ENCODE peak calls at places on chromosomes 5 and 9, in six cellular contexts. N is fibroblast of lung, L is upper lobe of left lung, J is Panc1, S is neural progenitor cell, A is left ventricle myocardium inferior. Q is an unnamed sample. For H3K4me1 and H3K27me3, the result is how much of the 10 kb centered on the place peaks cover.

GRCh38 chr5:142976861-142977260 is 206.7 kb downstream of the ARHGAP26 start:
- DNase-seq in N (no peak), L (no peak), J (no peak), S (no peak), A (no peak), Q (no peak)

GRCh38 chr9:126706698-126707053 is 92.9 kb downstream of the LMX1B start:
- DNase-seq in N (no peak), L (no peak), J (no peak), S (no peak), A (no peak), Q (no peak)

GRCh38 chr9:2053883-2054845 is 39.0 kb downstream of the SMARCA2 start:
- DNase-seq in N (peak), L (no peak), J (no peak), S (no peak), A (no peak), Q (no peak)

GRCh38 chr5:547086-547924 is 23.1 kb upstream of the SLC9A3 start:
- DNase-seq in N (no peak), L (no peak), J (no peak), S (no peak), A (peak), Q (peak)

GRCh38 chr5:177364159-177364962 is 6.6 kb downstream of the RGS14 start:
- DNase-seq in N (no peak), L (no peak), J (no peak), S (no peak), A (no peak), Q (no peak)

GRCh38 chr5:163563112-163563511 is 57.7 kb downstream of the MAT2B start:
- DNase-seq in N (no peak), L (no peak), J (no peak), S (no peak), A (no peak), Q (no peak)

GRCh38 chr9:112703304-112703703 is 14.6 kb downstream of the INIP start:
- DNase-seq in N (no peak), L (no peak), J (no peak), S (no peak), A (no peak), Q (no peak)

GRCh38 chr9:87527211-87527916 is 29.7 kb downstream of the DAPK1 start:
- DNase-seq in N (no peak), L (no peak), J (no peak), S (no peak), A (no peak), Q (no peak)

GRCh38 chr9:110583237-110583636 is 3.7 kb upstream of the SVEP1 start:
- DNase-seq in N (peak), L (no peak), J (no peak), S (no peak), A (no peak), Q (no peak)

GRCh38 chr9:116075191-116075590 is 78.4 kb upstream of the PAPPA start:
- DNase-seq in N (peak), L (no peak), J (no peak), S (no peak), A (no peak), Q (no peak)

GRCh38 chr5:133779828-133780475 is 167.6 kb upstream of the FSTL4 start:
- DNase-seq in N (no peak), L (no peak), J (no peak), S (no peak), A (no peak), Q (no peak)

GRCh38 chr9:86163503-86163902 is 64.1 kb upstream of the GOLM1 start:
- DNase-seq in N (no peak), L (no peak), J (no peak), S (no peak), A (no peak), Q (no peak)

GRCh38 chr5:134004626-134005414 is at the start of gene VDAC1:
- DNase-seq in N (peak), L (peak), J (no peak), S (peak), A (peak), Q (peak)

GRCh38 chr5:67089200-67089725 is 107.3 kb downstream of the CD180 start:
- DNase-seq in N (peak), L (no peak), J (no peak), S (peak), A (no peak), Q (peak)

GRCh38 chr5:73393606-73394489 is 54.7 kb downstream of the FOXD1 start:
- DNase-seq in N (no peak), L (no peak), J (no peak), S (no peak), A (no peak), Q (no peak)

GRCh38 chr5:110401881-110402280 is 324.6 kb downstream of the TMEM232 start:
- DNase-seq in N (peak), L (no peak), J (no peak), S (no peak), A (no peak), Q (no peak)

GRCh38 chr9:121568541-121569265 is 69.1 kb upstream of the GGTA1 start:
- DNase-seq in N (no peak), L (no peak), J (no peak), S (no peak), A (peak), Q (no peak)

GRCh38 chr5:87361536-87362213 is 51.1 kb downstream of the CCNH start:
- DNase-seq in N (peak), L (no peak), J (no peak), S (no peak), A (no peak), Q (no peak)

GRCh38 chr5:93191426-93191825 is 389.6 kb downstream of the NR2F1-AS1 start:
- DNase-seq in N (peak), L (no peak), J (no peak), S (no peak), A (no peak), Q (no peak)

GRCh38 chr9:99433555-99433954 is 211.5 kb downstream of the SEC61B start:
- DNase-seq in N (peak), L (no peak), J (peak), S (no peak), A (no peak), Q (peak)

GRCh38 chr5:140329739-140330481 is 16.5 kb downstream of the HBEGF start:
- DNase-seq in N (no peak), L (no peak), J (no peak), S (peak), A (no peak), Q (no peak)

GRCh38 chr5:138469540-138470321 is 4.5 kb downstream of the EGR1 start:
- DNase-seq in N (peak), L (no peak), J (no peak), S (peak), A (no peak), Q (peak)

GRCh38 chr5:79023323-79023722 is 38.2 kb upstream of the ARSB start:
- DNase-seq in N (no peak), L (no peak), J (no peak), S (no peak), A (no peak), Q (no peak)

GRCh38 chr5:135458921-135459331 is 6.8 kb upstream of the TIFAB start:
- DNase-seq in N (peak), L (no peak), J (no peak), S (no peak), A (no peak), Q (no peak)

GRCh38 chr5:135973323-135974018 is 18.7 kb upstream of the LECT2 start:
- DNase-seq in N (peak), L (no peak), J (no peak), S (no peak), A (no peak), Q (no peak)

GRCh38 chr5:57550132-57550531 is 67.5 kb upstream of the ACTBL2 start:
- DNase-seq in N (no peak), L (peak), J (no peak), S (peak), A (no peak), Q (no peak)

GRCh38 chr9:71929223-71929622 is 17.8 kb downstream of the C9orf85 start:
- DNase-seq in N (peak), L (no peak), J (no peak), S (no peak), A (no peak), Q (peak)

GRCh38 chr5:96808541-96808828 is 740 bp upstream of the ERAP1 start:
- DNase-seq in N (no peak), L (no peak), J (no peak), S (no peak), A (no peak), Q (no peak)

GRCh38 chr9:87336914-87337333 is 160.7 kb upstream of the DAPK1 start:
- DNase-seq in N (peak), L (no peak), J (peak), S (peak), A (no peak), Q (peak)

GRCh38 chr5:16791036-16791705 is 144.9 kb downstream of the MYO10 start:
- DNase-seq in N (peak), L (no peak), J (peak), S (peak), A (no peak), Q (no peak)

GRCh38 chr5:151363673-151364072 is 16.3 kb upstream of the SLC36A2 start:
- DNase-seq in N (no peak), L (no peak), J (no peak), S (no peak), A (no peak), Q (no peak)

GRCh38 chr5:133680830-133681555 is 68.7 kb upstream of the FSTL4 start:
- DNase-seq in N (no peak), L (no peak), J (no peak), S (no peak), A (no peak), Q (no peak)

GRCh38 chr5:157324237-157324636 is 58.3 kb downstream of the CYFIP2 start:
- DNase-seq in N (no peak), L (no peak), J (no peak), S (no peak), A (no peak), Q (no peak)

GRCh38 chr9:124209774-124210173 is 48.0 kb upstream of the NEK6 start:
- DNase-seq in N (no peak), L (no peak), J (no peak), S (no peak), A (no peak), Q (no peak)
- H3K4me1 ChIP-seq in N (under half), L (under half), J (under half), S (under half), A (under half), Q (under half)

GRCh38 chr9:79470957-79471356 is 100.8 kb upstream of the TLE4 start:
- DNase-seq in N (no peak), L (no peak), J (no peak), S (no peak), A (no peak), Q (no peak)

GRCh38 chr9:79477241-79477830 is 94.4 kb upstream of the TLE4 start:
- DNase-seq in N (no peak), L (no peak), J (no peak), S (no peak), A (no peak), Q (no peak)

GRCh38 chr9:79473704-79474103 is 98.1 kb upstream of the TLE4 start:
- DNase-seq in N (no peak), L (no peak), J (no peak), S (no peak), A (no peak), Q (no peak)

GRCh38 chr9:79469164-79469563 is 102.6 kb upstream of the TLE4 start:
- DNase-seq in N (no peak), L (no peak), J (no peak), S (no peak), A (no peak), Q (no peak)

GRCh38 chr9:79471577-79472543 is 99.9 kb upstream of the TLE4 start:
- DNase-seq in N (peak), L (no peak), J (no peak), S (peak), A (peak), Q (no peak)
- TF ChIP-seq CTCF in N (peak), L (no peak), J (peak), S (peak), A (peak), Q (peak)

GRCh38 chr5:160378325-160378724 is 7.9 kb upstream of the C1QTNF2 start:
- DNase-seq in N (no peak), L (no peak), J (no peak), S (no peak), A (no peak), Q (no peak)
- H3K27me3 ChIP-seq in N (under half), L (under half), J (under half), S (under half), A (under half), Q (half or more)

DNA sequence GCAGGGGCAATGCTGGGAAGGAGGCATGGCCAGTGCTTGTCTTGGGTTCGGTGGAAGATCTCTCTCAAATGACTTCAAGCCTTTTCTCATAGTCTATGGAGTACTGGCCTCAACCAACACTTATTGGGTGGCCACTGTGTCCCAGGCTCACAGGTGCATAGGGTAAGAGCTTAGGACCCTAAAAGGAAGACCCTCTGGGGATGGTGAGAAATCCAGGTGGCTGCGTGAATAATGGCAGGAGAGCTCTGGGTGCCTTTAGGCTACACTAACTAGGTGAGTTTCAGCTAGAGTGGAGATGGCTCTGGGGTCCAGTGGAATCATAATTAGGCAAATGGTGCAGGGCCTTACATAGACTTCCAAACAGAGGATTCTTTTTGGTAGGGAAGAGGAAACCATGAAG is 9.9 kb downstream of the STC2 start:
- DNase-seq in N (no peak), L (no peak), J (no peak), S (no peak), A (no peak), Q (no peak)
- H3K4me1 ChIP-seq in N (under half), L (under half), J (under half), S (under half), A (half or more), Q (under half)

GRCh38 chr9:105244274-105244995 is at the start of gene SLC44A1:
- DNase-seq in N (peak), L (peak), J (peak), S (peak), A (peak), Q (peak)
- TF ChIP-seq CTCF in N (no peak), L (peak), J (no peak), S (no peak), A (peak), Q (peak)

GRCh38 chr5:168285696-168286095 is 5.7 kb upstream of the WWC1 start:
- DNase-seq in N (no peak), L (no peak), J (no peak), S (no peak), A (no peak), Q (no peak)

GRCh38 chr5:168287362-168287761 is 4.1 kb upstream of the WWC1 start:
- DNase-seq in N (no peak), L (no peak), J (no peak), S (no peak), A (no peak), Q (no peak)

GRCh38 chr5:168286386-168286785 is 5.1 kb upstream of the WWC1 start:
- DNase-seq in N (no peak), L (no peak), J (no peak), S (no peak), A (no peak), Q (no peak)

GRCh38 chr5:168282120-168282519 is 9.3 kb upstream of the WWC1 start:
- DNase-seq in N (peak), L (peak), J (no peak), S (peak), A (no peak), Q (no peak)

DNA sequence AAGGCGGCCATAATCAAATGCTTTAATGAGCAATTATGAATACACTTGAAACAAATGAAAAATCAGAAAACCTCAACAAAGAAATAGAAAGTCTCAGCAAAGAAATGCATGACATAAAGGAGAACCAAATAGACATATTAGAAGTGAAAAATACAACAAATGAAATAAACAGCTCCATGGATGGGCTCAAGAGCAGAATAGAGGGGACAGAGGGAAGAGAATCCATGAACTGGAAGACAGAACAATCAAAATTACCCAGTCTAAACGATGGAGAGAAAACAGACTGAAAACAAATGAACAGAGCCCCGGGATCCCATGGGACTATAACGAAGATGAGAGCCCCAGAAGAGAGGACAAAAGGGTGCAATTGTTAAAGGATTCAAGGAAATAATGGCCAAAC is 6.6 kb upstream of the WWC1 start:
- DNase-seq in N (no peak), L (no peak), J (no peak), S (no peak), A (no peak), Q (no peak)
- H3K27me3 ChIP-seq in N (under half), L (under half), J (under half), S (under half), A (under half), Q (under half)

GRCh38 chr9:91937727-91938126 is 12.3 kb downstream of the ROR2 start:
- DNase-seq in N (no peak), L (no peak), J (no peak), S (no peak), A (no peak), Q (no peak)
- H3K4me1 ChIP-seq in N (under half), L (under half), J (under half), S (under half), A (under half), Q (under half)